ENCODE peak calls at places on chromosomes 13 and 19, in eight cellular contexts. One of them, this sample, is unnamed.

GRCh38 chr13:100439247-100439955 is 149.2 kb downstream of the GGACT start:
- DNase-seq in cardiac fibroblast: no peak
- DNase-seq in MCF 10A: no peak
- DNase-seq in ACHN: no peak
- DNase-seq in amniotic stem cell: no peak
- DNase-seq in NCI-H2171: no peak
- DNase-seq in omental fat pad: no peak
- DNase-seq in fibroblast of gingiva: no peak
- DNase-seq in this sample: no peak

GRCh38 chr13:79582896-79583295 is 101.9 kb downstream of the NDFIP2 start:
- DNase-seq in cardiac fibroblast: no peak
- DNase-seq in MCF 10A: no peak
- DNase-seq in ACHN: no peak
- DNase-seq in amniotic stem cell: no peak
- DNase-seq in NCI-H2171: no peak
- DNase-seq in omental fat pad: no peak
- DNase-seq in fibroblast of gingiva: no peak
- DNase-seq in this sample: no peak

GRCh38 chr13:97119899-97120745 is 102.0 kb upstream of the MBNL2 start:
- DNase-seq in cardiac fibroblast: peak; percentile 66
- DNase-seq in MCF 10A: peak; percentile 48
- DNase-seq in ACHN: no peak
- DNase-seq in amniotic stem cell: no peak
- DNase-seq in NCI-H2171: no peak
- DNase-seq in omental fat pad: no peak
- DNase-seq in fibroblast of gingiva: no peak
- DNase-seq in this sample: no peak

GRCh38 chr19:46907880-46908279 is 47.1 kb downstream of the ARHGAP35 start:
- DNase-seq in cardiac fibroblast: no peak
- DNase-seq in MCF 10A: no peak
- DNase-seq in ACHN: no peak
- DNase-seq in amniotic stem cell: no peak
- DNase-seq in NCI-H2171: no peak
- DNase-seq in omental fat pad: no peak
- DNase-seq in fibroblast of gingiva: no peak
- DNase-seq in this sample: no peak

GRCh38 chr19:647566-648284 is 8.0 kb downstream of the FGF22 start:
- DNase-seq in cardiac fibroblast: no peak
- DNase-seq in MCF 10A: no peak
- DNase-seq in ACHN: no peak
- DNase-seq in amniotic stem cell: no peak
- DNase-seq in NCI-H2171: no peak
- DNase-seq in omental fat pad: no peak
- DNase-seq in fibroblast of gingiva: no peak
- DNase-seq in this sample: no peak

GRCh38 chr19:48530044-48530720 is 18.5 kb upstream of the LMTK3 start:
- DNase-seq in cardiac fibroblast: no peak
- DNase-seq in MCF 10A: no peak
- DNase-seq in ACHN: no peak
- DNase-seq in amniotic stem cell: no peak
- DNase-seq in NCI-H2171: no peak
- DNase-seq in omental fat pad: no peak
- DNase-seq in fibroblast of gingiva: no peak
- DNase-seq in this sample: no peak

GRCh38 chr13:42548731-42549554 is 25.0 kb upstream of the TNFSF11 start:
- DNase-seq in cardiac fibroblast: peak; percentile 27
- DNase-seq in MCF 10A: no peak
- DNase-seq in ACHN: no peak
- DNase-seq in amniotic stem cell: no peak
- DNase-seq in NCI-H2171: no peak
- DNase-seq in omental fat pad: no peak
- DNase-seq in fibroblast of gingiva: no peak
- DNase-seq in this sample: no peak

GRCh38 chr19:5491565-5491964 is 36.3 kb downstream of the ZNRF4 start:
- DNase-seq in cardiac fibroblast: no peak
- DNase-seq in MCF 10A: no peak
- DNase-seq in ACHN: no peak
- DNase-seq in amniotic stem cell: no peak
- DNase-seq in NCI-H2171: no peak
- DNase-seq in omental fat pad: no peak
- DNase-seq in fibroblast of gingiva: no peak
- DNase-seq in this sample: no peak

GRCh38 chr19:47122359-47123335 is 8.0 kb upstream of the SAE1 start:
- DNase-seq in cardiac fibroblast: peak; percentile 87
- DNase-seq in MCF 10A: peak; percentile 61
- DNase-seq in ACHN: peak; percentile 72
- DNase-seq in amniotic stem cell: peak; percentile 42
- DNase-seq in NCI-H2171: no peak
- DNase-seq in omental fat pad: no peak
- DNase-seq in fibroblast of gingiva: peak; percentile 55
- DNase-seq in this sample: no peak

GRCh38 chr19:11337080-11337479 is 2.4 kb downstream of the RAB3D start:
- DNase-seq in cardiac fibroblast: no peak
- DNase-seq in MCF 10A: no peak
- DNase-seq in ACHN: no peak
- DNase-seq in amniotic stem cell: no peak
- DNase-seq in NCI-H2171: no peak
- DNase-seq in omental fat pad: no peak
- DNase-seq in fibroblast of gingiva: no peak
- DNase-seq in this sample: no peak

GRCh38 chr13:32309312-32309711 is 5.9 kb downstream of the ZAR1L start:
- DNase-seq in cardiac fibroblast: no peak
- DNase-seq in MCF 10A: no peak
- DNase-seq in ACHN: no peak
- DNase-seq in amniotic stem cell: no peak
- DNase-seq in NCI-H2171: no peak
- DNase-seq in omental fat pad: no peak
- DNase-seq in fibroblast of gingiva: no peak
- DNase-seq in this sample: no peak

GRCh38 chr19:32097620-32098019 is 247.8 kb upstream of the ZNF507 start:
- DNase-seq in cardiac fibroblast: no peak
- DNase-seq in MCF 10A: no peak
- DNase-seq in ACHN: no peak
- DNase-seq in amniotic stem cell: no peak
- DNase-seq in NCI-H2171: no peak
- DNase-seq in omental fat pad: no peak
- DNase-seq in fibroblast of gingiva: no peak
- DNase-seq in this sample: no peak

GRCh38 chr13:114135731-114136171 is 3.3 kb upstream of the RASA3 start:
- DNase-seq in cardiac fibroblast: no peak
- DNase-seq in MCF 10A: no peak
- DNase-seq in ACHN: peak; percentile 40
- DNase-seq in amniotic stem cell: no peak
- DNase-seq in NCI-H2171: no peak
- DNase-seq in omental fat pad: no peak
- DNase-seq in fibroblast of gingiva: no peak
- DNase-seq in this sample: no peak

GRCh38 chr13:32381539-32381938 is 46.4 kb downstream of the N4BP2L1 start:
- DNase-seq in cardiac fibroblast: peak; percentile 59
- DNase-seq in MCF 10A: peak; percentile 17
- DNase-seq in ACHN: peak; percentile 8
- DNase-seq in amniotic stem cell: no peak
- DNase-seq in NCI-H2171: no peak
- DNase-seq in omental fat pad: no peak
- DNase-seq in fibroblast of gingiva: peak; percentile 24
- DNase-seq in this sample: no peak

GRCh38 chr13:33169273-33169980 is 116.1 kb downstream of the STARD13 start:
- DNase-seq in cardiac fibroblast: peak; percentile 92
- DNase-seq in MCF 10A: peak; percentile 70
- DNase-seq in ACHN: no peak
- DNase-seq in amniotic stem cell: no peak
- DNase-seq in NCI-H2171: no peak
- DNase-seq in omental fat pad: no peak
- DNase-seq in fibroblast of gingiva: peak; percentile 59
- DNase-seq in this sample: no peak